ENCODE peak calls at places on chromosome 14, in seven cellular contexts. One of them, this sample, is unnamed.

GRCh38 chr14:53295985-53296582 is 143.0 kb upstream of the DDHD1 start:
- DNase-seq in fibroblast of the aortic adventitia: peak; percentile 69
- DNase-seq in dorsolateral prefrontal cortex: no peak
- DNase-seq in stimulated activated CD8-positive, alpha-beta memory T cell treated with anti-CD3 and anti-CD28 coated beads, Interleukin-2, amount 100 ng/mL, for 48 hours: no peak
- DNase-seq in Daoy: peak; percentile 28
- DNase-seq in naive thymus-derived CD8-positive, alpha-beta T cell: no peak
- DNase-seq in effector CD4-positive, alpha-beta T cell: peak; percentile 9
- DNase-seq in this sample: no peak

GRCh38 chr14:105056303-105056831 is 8.9 kb downstream of the GPR132 start:
- DNase-seq in fibroblast of the aortic adventitia: no peak
- DNase-seq in dorsolateral prefrontal cortex: no peak
- DNase-seq in stimulated activated CD8-positive, alpha-beta memory T cell treated with anti-CD3 and anti-CD28 coated beads, Interleukin-2, amount 100 ng/mL, for 48 hours: no peak
- DNase-seq in Daoy: no peak
- DNase-seq in naive thymus-derived CD8-positive, alpha-beta T cell: no peak
- DNase-seq in effector CD4-positive, alpha-beta T cell: no peak
- DNase-seq in this sample: no peak

GRCh38 chr14:47438650-47439140 is 236.7 kb downstream of the MDGA2 start:
- DNase-seq in fibroblast of the aortic adventitia: no peak
- DNase-seq in dorsolateral prefrontal cortex: no peak
- DNase-seq in stimulated activated CD8-positive, alpha-beta memory T cell treated with anti-CD3 and anti-CD28 coated beads, Interleukin-2, amount 100 ng/mL, for 48 hours: no peak
- DNase-seq in Daoy: no peak
- DNase-seq in naive thymus-derived CD8-positive, alpha-beta T cell: no peak
- DNase-seq in effector CD4-positive, alpha-beta T cell: no peak
- DNase-seq in this sample: no peak

GRCh38 chr14:69260246-69260978 is 454 bp downstream of the GALNT16 start:
- DNase-seq in fibroblast of the aortic adventitia: no peak
- DNase-seq in dorsolateral prefrontal cortex: no peak
- DNase-seq in stimulated activated CD8-positive, alpha-beta memory T cell treated with anti-CD3 and anti-CD28 coated beads, Interleukin-2, amount 100 ng/mL, for 48 hours: no peak
- DNase-seq in Daoy: peak; percentile 39
- DNase-seq in naive thymus-derived CD8-positive, alpha-beta T cell: no peak
- DNase-seq in effector CD4-positive, alpha-beta T cell: no peak
- DNase-seq in this sample: no peak

GRCh38 chr14:22113401-22113800 is 439.8 kb upstream of the OR4E1 start:
- DNase-seq in fibroblast of the aortic adventitia: no peak
- DNase-seq in dorsolateral prefrontal cortex: no peak
- DNase-seq in stimulated activated CD8-positive, alpha-beta memory T cell treated with anti-CD3 and anti-CD28 coated beads, Interleukin-2, amount 100 ng/mL, for 48 hours: no peak
- DNase-seq in Daoy: peak; percentile 20
- DNase-seq in naive thymus-derived CD8-positive, alpha-beta T cell: no peak
- DNase-seq in effector CD4-positive, alpha-beta T cell: no peak
- DNase-seq in this sample: no peak

GRCh38 chr14:103703433-103704385 is 11.5 kb downstream of the XRCC3 start:
- DNase-seq in fibroblast of the aortic adventitia: no peak
- DNase-seq in dorsolateral prefrontal cortex: no peak
- DNase-seq in stimulated activated CD8-positive, alpha-beta memory T cell treated with anti-CD3 and anti-CD28 coated beads, Interleukin-2, amount 100 ng/mL, for 48 hours: no peak
- DNase-seq in Daoy: no peak
- DNase-seq in naive thymus-derived CD8-positive, alpha-beta T cell: no peak
- DNase-seq in effector CD4-positive, alpha-beta T cell: no peak
- DNase-seq in this sample: no peak

GRCh38 chr14:78512021-78512420 is 341.8 kb downstream of the NRXN3 start:
- DNase-seq in fibroblast of the aortic adventitia: no peak
- DNase-seq in dorsolateral prefrontal cortex: no peak
- DNase-seq in stimulated activated CD8-positive, alpha-beta memory T cell treated with anti-CD3 and anti-CD28 coated beads, Interleukin-2, amount 100 ng/mL, for 48 hours: no peak
- DNase-seq in Daoy: no peak
- DNase-seq in naive thymus-derived CD8-positive, alpha-beta T cell: no peak
- DNase-seq in effector CD4-positive, alpha-beta T cell: no peak
- DNase-seq in this sample: no peak

GRCh38 chr14:22472466-22472865 is 116.6 kb downstream of the DAD1 start:
- DNase-seq in fibroblast of the aortic adventitia: no peak
- DNase-seq in dorsolateral prefrontal cortex: no peak
- DNase-seq in stimulated activated CD8-positive, alpha-beta memory T cell treated with anti-CD3 and anti-CD28 coated beads, Interleukin-2, amount 100 ng/mL, for 48 hours: no peak
- DNase-seq in Daoy: no peak
- DNase-seq in naive thymus-derived CD8-positive, alpha-beta T cell: no peak
- DNase-seq in effector CD4-positive, alpha-beta T cell: no peak
- DNase-seq in this sample: no peak

GRCh38 chr14:75450381-75451276 is 22.8 kb downstream of the JDP2 start:
- DNase-seq in fibroblast of the aortic adventitia: peak; percentile 47
- DNase-seq in dorsolateral prefrontal cortex: no peak
- DNase-seq in stimulated activated CD8-positive, alpha-beta memory T cell treated with anti-CD3 and anti-CD28 coated beads, Interleukin-2, amount 100 ng/mL, for 48 hours: no peak
- DNase-seq in Daoy: peak; percentile 44
- DNase-seq in naive thymus-derived CD8-positive, alpha-beta T cell: no peak
- DNase-seq in effector CD4-positive, alpha-beta T cell: no peak
- DNase-seq in this sample: no peak

GRCh38 chr14:104603623-104604401 is 760 bp downstream of the TMEM179 start:
- DNase-seq in fibroblast of the aortic adventitia: no peak
- DNase-seq in dorsolateral prefrontal cortex: peak; percentile 41
- DNase-seq in stimulated activated CD8-positive, alpha-beta memory T cell treated with anti-CD3 and anti-CD28 coated beads, Interleukin-2, amount 100 ng/mL, for 48 hours: no peak
- DNase-seq in Daoy: no peak
- DNase-seq in naive thymus-derived CD8-positive, alpha-beta T cell: no peak
- DNase-seq in effector CD4-positive, alpha-beta T cell: no peak
- DNase-seq in this sample: no peak

GRCh38 chr14:76784881-76785280 is 23.6 kb downstream of the VASH1 start:
- DNase-seq in fibroblast of the aortic adventitia: peak; percentile 72
- DNase-seq in dorsolateral prefrontal cortex: peak; percentile 86
- DNase-seq in stimulated activated CD8-positive, alpha-beta memory T cell treated with anti-CD3 and anti-CD28 coated beads, Interleukin-2, amount 100 ng/mL, for 48 hours: peak; percentile 49
- DNase-seq in Daoy: peak; percentile 88
- DNase-seq in naive thymus-derived CD8-positive, alpha-beta T cell: peak; percentile 52
- DNase-seq in effector CD4-positive, alpha-beta T cell: peak; percentile 51
- DNase-seq in this sample: peak; percentile 56

GRCh38 chr14:57244103-57244502 is 24.6 kb downstream of the EXOC5 start:
- DNase-seq in fibroblast of the aortic adventitia: peak; percentile 7
- DNase-seq in dorsolateral prefrontal cortex: no peak
- DNase-seq in stimulated activated CD8-positive, alpha-beta memory T cell treated with anti-CD3 and anti-CD28 coated beads, Interleukin-2, amount 100 ng/mL, for 48 hours: no peak
- DNase-seq in Daoy: no peak
- DNase-seq in naive thymus-derived CD8-positive, alpha-beta T cell: no peak
- DNase-seq in effector CD4-positive, alpha-beta T cell: no peak
- DNase-seq in this sample: no peak

GRCh38 chr14:55404170-55404569 is 7.5 kb downstream of the ATG14 start:
- DNase-seq in fibroblast of the aortic adventitia: no peak
- DNase-seq in dorsolateral prefrontal cortex: no peak
- DNase-seq in stimulated activated CD8-positive, alpha-beta memory T cell treated with anti-CD3 and anti-CD28 coated beads, Interleukin-2, amount 100 ng/mL, for 48 hours: no peak
- DNase-seq in Daoy: no peak
- DNase-seq in naive thymus-derived CD8-positive, alpha-beta T cell: no peak
- DNase-seq in effector CD4-positive, alpha-beta T cell: no peak
- DNase-seq in this sample: no peak

GRCh38 chr14:100047600-100047999 is 17.6 kb upstream of the EVL start:
- DNase-seq in fibroblast of the aortic adventitia: no peak
- DNase-seq in dorsolateral prefrontal cortex: no peak
- DNase-seq in stimulated activated CD8-positive, alpha-beta memory T cell treated with anti-CD3 and anti-CD28 coated beads, Interleukin-2, amount 100 ng/mL, for 48 hours: no peak
- DNase-seq in Daoy: no peak
- DNase-seq in naive thymus-derived CD8-positive, alpha-beta T cell: no peak
- DNase-seq in effector CD4-positive, alpha-beta T cell: no peak
- DNase-seq in this sample: no peak

GRCh38 chr14:69687963-69688649 is 76.7 kb downstream of the SUSD6 start:
- DNase-seq in fibroblast of the aortic adventitia: no peak
- DNase-seq in dorsolateral prefrontal cortex: peak; percentile 69
- DNase-seq in stimulated activated CD8-positive, alpha-beta memory T cell treated with anti-CD3 and anti-CD28 coated beads, Interleukin-2, amount 100 ng/mL, for 48 hours: no peak
- DNase-seq in Daoy: no peak
- DNase-seq in naive thymus-derived CD8-positive, alpha-beta T cell: no peak
- DNase-seq in effector CD4-positive, alpha-beta T cell: no peak
- DNase-seq in this sample: no peak

GRCh38 chr14:29236848-29237247 is 470.3 kb downstream of the FOXG1 start:
- DNase-seq in fibroblast of the aortic adventitia: peak; percentile 75
- DNase-seq in dorsolateral prefrontal cortex: no peak
- DNase-seq in stimulated activated CD8-positive, alpha-beta memory T cell treated with anti-CD3 and anti-CD28 coated beads, Interleukin-2, amount 100 ng/mL, for 48 hours: no peak
- DNase-seq in Daoy: peak; percentile 66
- DNase-seq in naive thymus-derived CD8-positive, alpha-beta T cell: no peak
- DNase-seq in effector CD4-positive, alpha-beta T cell: no peak
- DNase-seq in this sample: no peak

GRCh38 chr14:95515523-95516517 is 630 bp downstream of the SYNE3 start:
- DNase-seq in fibroblast of the aortic adventitia: peak; percentile 70
- DNase-seq in dorsolateral prefrontal cortex: peak; percentile 80
- DNase-seq in stimulated activated CD8-positive, alpha-beta memory T cell treated with anti-CD3 and anti-CD28 coated beads, Interleukin-2, amount 100 ng/mL, for 48 hours: peak; percentile 81
- DNase-seq in Daoy: peak; percentile 78
- DNase-seq in naive thymus-derived CD8-positive, alpha-beta T cell: peak; percentile 82
- DNase-seq in effector CD4-positive, alpha-beta T cell: peak; percentile 82
- DNase-seq in this sample: peak; percentile 81

GRCh38 chr14:71497645-71498086 is 434.6 kb upstream of the RGS6 start:
- DNase-seq in fibroblast of the aortic adventitia: peak; percentile 88
- DNase-seq in dorsolateral prefrontal cortex: no peak
- DNase-seq in stimulated activated CD8-positive, alpha-beta memory T cell treated with anti-CD3 and anti-CD28 coated beads, Interleukin-2, amount 100 ng/mL, for 48 hours: no peak
- DNase-seq in Daoy: peak; percentile 19
- DNase-seq in naive thymus-derived CD8-positive, alpha-beta T cell: no peak
- DNase-seq in effector CD4-positive, alpha-beta T cell: no peak
- DNase-seq in this sample: no peak

GRCh38 chr14:93811611-93812010 is 23.3 kb upstream of the PRIMA1 start:
- DNase-seq in fibroblast of the aortic adventitia: no peak
- DNase-seq in dorsolateral prefrontal cortex: no peak
- DNase-seq in stimulated activated CD8-positive, alpha-beta memory T cell treated with anti-CD3 and anti-CD28 coated beads, Interleukin-2, amount 100 ng/mL, for 48 hours: no peak
- DNase-seq in Daoy: peak; percentile 34
- DNase-seq in naive thymus-derived CD8-positive, alpha-beta T cell: no peak
- DNase-seq in effector CD4-positive, alpha-beta T cell: no peak
- DNase-seq in this sample: no peak

GRCh38 chr14:56117765-56118610 is at the start of gene PELI2:
- DNase-seq in fibroblast of the aortic adventitia: peak; percentile 68
- DNase-seq in dorsolateral prefrontal cortex: peak; percentile 85
- DNase-seq in stimulated activated CD8-positive, alpha-beta memory T cell treated with anti-CD3 and anti-CD28 coated beads, Interleukin-2, amount 100 ng/mL, for 48 hours: peak; percentile 44
- DNase-seq in Daoy: peak; percentile 88
- DNase-seq in naive thymus-derived CD8-positive, alpha-beta T cell: peak; percentile 88
- DNase-seq in effector CD4-positive, alpha-beta T cell: peak; percentile 81
- DNase-seq in this sample: peak; percentile 77

GRCh38 chr14:97441740-97442362 is 644.7 kb downstream of the VRK1 start:
- DNase-seq in fibroblast of the aortic adventitia: no peak
- DNase-seq in dorsolateral prefrontal cortex: no peak
- DNase-seq in stimulated activated CD8-positive, alpha-beta memory T cell treated with anti-CD3 and anti-CD28 coated beads, Interleukin-2, amount 100 ng/mL, for 48 hours: no peak
- DNase-seq in Daoy: no peak
- DNase-seq in naive thymus-derived CD8-positive, alpha-beta T cell: no peak
- DNase-seq in effector CD4-positive, alpha-beta T cell: no peak
- DNase-seq in this sample: no peak

GRCh38 chr14:94893411-94894160 is 123.7 kb upstream of the GSC start:
- DNase-seq in fibroblast of the aortic adventitia: no peak
- DNase-seq in dorsolateral prefrontal cortex: no peak
- DNase-seq in stimulated activated CD8-positive, alpha-beta memory T cell treated with anti-CD3 and anti-CD28 coated beads, Interleukin-2, amount 100 ng/mL, for 48 hours: no peak
- DNase-seq in Daoy: no peak
- DNase-seq in naive thymus-derived CD8-positive, alpha-beta T cell: no peak
- DNase-seq in effector CD4-positive, alpha-beta T cell: no peak
- DNase-seq in this sample: no peak

GRCh38 chr14:104771918-104772706 is 19.2 kb downstream of the SIVA1 start:
- DNase-seq in fibroblast of the aortic adventitia: no peak
- DNase-seq in dorsolateral prefrontal cortex: no peak
- DNase-seq in stimulated activated CD8-positive, alpha-beta memory T cell treated with anti-CD3 and anti-CD28 coated beads, Interleukin-2, amount 100 ng/mL, for 48 hours: no peak
- DNase-seq in Daoy: no peak
- DNase-seq in naive thymus-derived CD8-positive, alpha-beta T cell: no peak
- DNase-seq in effector CD4-positive, alpha-beta T cell: no peak
- DNase-seq in this sample: no peak

This sample was measured in effector memory CD4-positive, alpha-beta T cell.